ENCODE peak calls at places on chromosomes 2 and 18, in ten cellular contexts. I, L, A, J, F, Q, Z, B, P and K are unnamed samples.

GRCh38 chr2:62287895-62288589 is 92.1 kb downstream of the B3GNT2 start:
- DNase-seq in L (peak), Q (no peak), I (no peak), Z (no peak), F (peak), J (no peak), B (peak), P (peak), A (peak), K (peak)

GRCh38 chr2:100621371-100621910 is 58.6 kb downstream of the PDCL3 start:
- DNase-seq in I (no peak), Z (no peak), F (no peak), B (no peak), A (no peak), P (no peak), L (no peak), Q (no peak), J (no peak), K (no peak)

GRCh38 chr18:7447629-7448028 is 119.5 kb upstream of the PTPRM start:
- DNase-seq in J (no peak), Z (no peak), F (no peak), B (no peak), A (no peak), Q (no peak), I (no peak), P (no peak), L (no peak), K (no peak)

GRCh38 chr18:34809697-34810096 is 99.6 kb downstream of the DTNA start:
- DNase-seq in I (no peak), Q (no peak), B (peak), L (no peak), A (no peak), Z (no peak), P (peak), J (peak), F (no peak), K (peak)

GRCh38 chr2:53028259-53028658 is 739.3 kb upstream of the CHAC2 start:
- DNase-seq in F (no peak), I (no peak), P (no peak), J (no peak), Z (no peak), A (no peak), Q (no peak), B (peak), L (no peak), K (no peak)

GRCh38 chr2:224101820-224102630 is 62.9 kb upstream of the SERPINE2 start:
- DNase-seq in L (no peak), I (no peak), A (no peak), Q (no peak), J (no peak), B (peak), F (no peak), Z (no peak), P (peak), K (no peak)

GRCh38 chr2:81894451-81894990 is 1590.0 kb upstream of the LRRTM1 start:
- DNase-seq in F (no peak), P (no peak), Z (no peak), B (no peak), J (no peak), Q (no peak), I (no peak), L (no peak), A (no peak), K (no peak)

GRCh38 chr2:43158259-43158880 is 68.0 kb downstream of the ZFP36L2 start:
- DNase-seq in A (peak), B (peak), P (peak), L (no peak), J (no peak), F (peak), Q (no peak), Z (peak), I (peak), K (peak)

GRCh38 chr2:190858817-190859216 is 21.8 kb upstream of the GLS start:
- DNase-seq in J (no peak), L (no peak), I (no peak), B (peak), A (no peak), P (no peak), Z (no peak), Q (no peak), F (no peak), K (no peak)

GRCh38 chr18:41372266-41372665 is 582.8 kb upstream of the PIK3C3 start:
- DNase-seq in B (no peak), Q (no peak), F (no peak), P (no peak), A (no peak), Z (no peak), I (no peak), J (no peak), L (no peak), K (no peak)

GRCh38 chr2:204170419-204170818 is 233.9 kb downstream of the ICOS start:
- DNase-seq in B (no peak), P (peak), F (no peak), I (no peak), A (no peak), Z (no peak), J (no peak), Q (no peak), L (no peak), K (no peak)

GRCh38 chr2:174339971-174340399 is 5.2 kb downstream of the SP9 start:
- DNase-seq in B (no peak), A (no peak), I (no peak), J (peak), L (no peak), F (no peak), Z (no peak), Q (peak), P (no peak), K (no peak)

GRCh38 chr2:137944714-137945113 is 19.6 kb upstream of the HNMT start:
- DNase-seq in B (no peak), I (no peak), J (no peak), Z (no peak), P (no peak), F (no peak), L (no peak), A (no peak), Q (no peak), K (no peak)

GRCh38 chr2:113242318-113242717 is 36.4 kb downstream of the PAX8 start:
- DNase-seq in Q (no peak), J (no peak), P (no peak), A (no peak), B (no peak), Z (no peak), I (no peak), F (no peak), L (no peak), K (no peak)

GRCh38 chr2:2747797-2748301 is 416.8 kb upstream of the MYT1L start:
- DNase-seq in Q (no peak), A (no peak), B (no peak), Z (peak), L (no peak), I (peak), F (no peak), P (no peak), J (no peak), K (no peak)

GRCh38 chr2:5482929-5483331 is 209.3 kb upstream of the SOX11 start:
- DNase-seq in L (no peak), I (no peak), P (no peak), Z (no peak), Q (no peak), F (no peak), B (no peak), A (no peak), J (no peak), K (no peak)

GRCh38 chr2:189609423-189609816 is 28.8 kb upstream of the SLC40A1 start:
- DNase-seq in P (no peak), B (peak), Q (no peak), J (no peak), F (no peak), Z (no peak), I (no peak), L (no peak), A (no peak), K (no peak)

GRCh38 chr2:178190938-178191910 is 3.1 kb upstream of the OSBPL6 start:
- DNase-seq in F (no peak), B (peak), I (no peak), A (no peak), P (no peak), J (no peak), L (no peak), Q (no peak), Z (no peak), K (peak)

GRCh38 chr18:48100712-48101165 is 170.3 kb upstream of the SMAD2 start:
- DNase-seq in Z (no peak), P (no peak), Q (peak), A (no peak), L (no peak), B (no peak), I (no peak), F (no peak), J (no peak), K (no peak)

GRCh38 chr2:32718752-32719151 is 90.9 kb downstream of the TTC27 start:
- DNase-seq in Q (no peak), B (no peak), L (no peak), Z (no peak), J (no peak), P (no peak), A (no peak), I (no peak), F (no peak), K (no peak)

GRCh38 chr18:51514128-51514527 is 316.6 kb upstream of the MEX3C start:
- DNase-seq in B (no peak), Z (no peak), A (no peak), J (no peak), Q (no peak), F (no peak), L (no peak), I (no peak), P (no peak), K (peak)

GRCh38 chr2:8427211-8427610 is 254.6 kb upstream of the ID2 start:
- DNase-seq in Z (no peak), Q (no peak), I (no peak), F (no peak), B (no peak), A (no peak), L (no peak), P (no peak), J (no peak), K (no peak)

GRCh38 chr18:77635441-77635840 is 385.8 kb downstream of the GALR1 start:
- DNase-seq in Z (no peak), J (no peak), B (peak), I (no peak), P (peak), L (no peak), Q (no peak), A (no peak), F (no peak), K (no peak)

GRCh38 chr2:38601463-38602135 is 1.1 kb downstream of the HNRNPLL start:
- DNase-seq in F (no peak), I (no peak), J (no peak), L (no peak), Z (no peak), Q (peak), P (peak), B (peak), A (no peak), K (no peak)

GRCh38 chr2:229313591-229313990 is 42.5 kb upstream of the PID1 start:
- DNase-seq in Z (no peak), L (no peak), P (no peak), Q (no peak), I (no peak), B (peak), F (no peak), J (no peak), A (no peak), K (no peak)

GRCh38 chr18:66792466-66792865 is 188.6 kb upstream of the CDH19 start:
- DNase-seq in Q (no peak), F (no peak), J (no peak), B (no peak), Z (no peak), I (no peak), L (no peak), A (no peak), P (no peak), K (no peak)

GRCh38 chr2:64338910-64339500 is 115.0 kb upstream of the LGALSL start:
- DNase-seq in F (no peak), L (no peak), Z (no peak), Q (no peak), B (peak), J (no peak), A (no peak), I (no peak), P (no peak), K (peak)